ENCODE peak calls at places on chromosomes 7 and 10, in ten cellular contexts. F, E, R, O, Z, C, A, H, N and U are unnamed samples.

GRCh38 chr7:142932386-142933091 is 1.0 kb downstream of the TRPV5 start:
- DNase-seq in F (no peak), E (no peak), R (no peak), O (no peak), Z (no peak), C (no peak), A (no peak), H (no peak), N (no peak), U (no peak)

GRCh38 chr10:76114556-76114955 is 683.1 kb downstream of the LRMDA start:
- DNase-seq in F (no peak), E (no peak), R (no peak), O (no peak), Z (no peak), C (no peak), A (no peak), H (no peak), N (no peak), U (no peak)

GRCh38 chr7:149166630-149167352 is 19.5 kb downstream of the ZNF398 start:
- DNase-seq in F (no peak), E (no peak), R (no peak), O (no peak), Z (no peak), C (no peak), A (no peak), H (no peak), N (no peak), U (no peak)

GRCh38 chr10:26858707-26859034 is 2.1 kb downstream of the ABI1 start:
- DNase-seq in F (no peak), E (no peak), R (no peak), O (no peak), Z (no peak), C (no peak), A (no peak), H (no peak), N (no peak), U (no peak)

GRCh38 chr10:56178210-56178609 is 182.8 kb downstream of the ZWINT start:
- DNase-seq in F (no peak), E (no peak), R (peak), O (no peak), Z (no peak), C (no peak), A (no peak), H (no peak), N (no peak), U (no peak)

GRCh38 chr7:123624527-123625183 is 23.0 kb downstream of the ASB15 start:
- DNase-seq in F (peak), E (no peak), R (peak), O (peak), Z (peak), C (peak), A (peak), H (peak), N (peak), U (peak)

GRCh38 chr7:69656890-69657289 is 58.6 kb downstream of the AUTS2 start:
- DNase-seq in F (no peak), E (no peak), R (no peak), O (peak), Z (no peak), C (no peak), A (no peak), H (no peak), N (no peak), U (peak)

GRCh38 chr10:90769946-90770841 is 87.6 kb downstream of the HTR7 start:
- DNase-seq in F (no peak), E (no peak), R (no peak), O (no peak), Z (no peak), C (no peak), A (no peak), H (no peak), N (no peak), U (no peak)

GRCh38 chr10:122422266-122422980 is 32.0 kb upstream of the ARMS2 start:
- DNase-seq in F (no peak), E (no peak), R (no peak), O (no peak), Z (no peak), C (no peak), A (no peak), H (no peak), N (no peak), U (no peak)

GRCh38 chr7:22671177-22671879 is 55.7 kb upstream of the IL6 start:
- DNase-seq in F (no peak), E (no peak), R (no peak), O (peak), Z (no peak), C (no peak), A (no peak), H (no peak), N (no peak), U (no peak)

GRCh38 chr7:34087892-34088891 is 182.9 kb downstream of the BMPER start:
- DNase-seq in F (no peak), E (no peak), R (peak), O (peak), Z (no peak), C (no peak), A (no peak), H (peak), N (no peak), U (peak)

GRCh38 chr10:122875843-122876492 is 3.4 kb downstream of the FAM24B start:
- DNase-seq in F (no peak), E (no peak), R (no peak), O (no peak), Z (no peak), C (no peak), A (no peak), H (no peak), N (no peak), U (no peak)

GRCh38 chr7:129390314-129390713 is 43.9 kb upstream of the STRIP2 start:
- DNase-seq in F (no peak), E (no peak), R (no peak), O (no peak), Z (no peak), C (no peak), A (no peak), H (no peak), N (no peak), U (no peak)

GRCh38 chr7:110922906-110923305 is 168.0 kb upstream of the LRRN3 start:
- DNase-seq in F (no peak), E (no peak), R (no peak), O (peak), Z (no peak), C (no peak), A (no peak), H (no peak), N (no peak), U (no peak)

GRCh38 chr7:51318886-51319579 is 2.4 kb upstream of the COBL start:
- DNase-seq in F (no peak), E (peak), R (no peak), O (no peak), Z (no peak), C (no peak), A (no peak), H (no peak), N (no peak), U (no peak)

GRCh38 chr10:24350111-24350921 is 141.4 kb downstream of the KIAA1217 start:
- DNase-seq in F (no peak), E (no peak), R (no peak), O (no peak), Z (no peak), C (no peak), A (no peak), H (no peak), N (no peak), U (peak)

GRCh38 chr7:70143089-70144044 is 545.1 kb downstream of the AUTS2 start:
- DNase-seq in F (no peak), E (no peak), R (peak), O (no peak), Z (no peak), C (no peak), A (no peak), H (no peak), N (no peak), U (peak)

GRCh38 chr10:99573806-99574205 is 41.1 kb downstream of the NKX2-3 start:
- DNase-seq in F (no peak), E (no peak), R (no peak), O (no peak), Z (no peak), C (no peak), A (no peak), H (no peak), N (no peak), U (no peak)

GRCh38 chr10:43254881-43255643 is 11.8 kb downstream of the RASGEF1A start:
- DNase-seq in F (no peak), E (no peak), R (no peak), O (no peak), Z (no peak), C (no peak), A (no peak), H (peak), N (no peak), U (no peak)

GRCh38 chr10:131630772-131631258 is 270.0 kb upstream of the PPP2R2D start:
- DNase-seq in F (no peak), E (no peak), R (no peak), O (no peak), Z (no peak), C (no peak), A (no peak), H (no peak), N (peak), U (no peak)

GRCh38 chr10:7408494-7409044 is 2.3 kb downstream of the SFMBT2 start:
- DNase-seq in F (peak), E (peak), R (peak), O (peak), Z (peak), C (peak), A (no peak), H (peak), N (peak), U (peak)

GRCh38 chr10:21047511-21047910 is 150.4 kb upstream of the NEBL start:
- DNase-seq in F (no peak), E (no peak), R (no peak), O (no peak), Z (no peak), C (no peak), A (no peak), H (no peak), N (no peak), U (no peak)

GRCh38 chr10:1488970-1489548 is 248.3 kb downstream of the ADARB2 start:
- DNase-seq in F (no peak), E (no peak), R (no peak), O (no peak), Z (no peak), C (no peak), A (peak), H (no peak), N (no peak), U (no peak)

GRCh38 chr7:20647908-20648776 is 32.7 kb downstream of the ABCB5 start:
- DNase-seq in F (no peak), E (no peak), R (peak), O (no peak), Z (no peak), C (no peak), A (no peak), H (peak), N (peak), U (peak)

GRCh38 chr7:1307828-1308227 is 75.2 kb downstream of the UNCX start:
- DNase-seq in F (no peak), E (no peak), R (no peak), O (no peak), Z (no peak), C (no peak), A (no peak), H (no peak), N (no peak), U (no peak)

GRCh38 chr7:537911-538634 is 18.4 kb upstream of the PDGFA start:
- DNase-seq in F (peak), E (no peak), R (no peak), O (peak), Z (no peak), C (no peak), A (no peak), H (peak), N (peak), U (peak)

GRCh38 chr10:77333610-77334340 is 303.8 kb downstream of the KCNMA1 start:
- DNase-seq in F (no peak), E (no peak), R (no peak), O (no peak), Z (no peak), C (no peak), A (no peak), H (no peak), N (peak), U (peak)